ENCODE peak calls at places on chromosomes 7 and 10, in six cellular contexts. C is OCI-LY7; U is adrenal gland; Q is naive thymus-derived CD8-positive, alpha-beta T cell; P is HFFc6; X is NCI-H82. E is an unnamed sample.

GRCh38 chr10:132390455-132391371 is 6.3 kb upstream of the PWWP2B start:
- DNase-seq in C (no peak), U (peak), Q (no peak), P (no peak), X (no peak), E (no peak)

GRCh38 chr10:116182426-116182825 is 90.6 kb downstream of the GFRA1 start:
- DNase-seq in C (no peak), U (no peak), Q (no peak), P (no peak), X (no peak), E (no peak)

GRCh38 chr10:16964571-16965241 is 147.5 kb upstream of the RSU1 start:
- DNase-seq in C (no peak), U (no peak), Q (no peak), P (no peak), X (peak), E (no peak)

GRCh38 chr7:95375591-95376294 is 20.4 kb downstream of the PON3 start:
- DNase-seq in C (no peak), U (no peak), Q (no peak), P (no peak), X (no peak), E (no peak)

GRCh38 chr10:9253121-9253520 is 1198.6 kb downstream of the GATA3 start:
- DNase-seq in C (no peak), U (no peak), Q (no peak), P (peak), X (peak), E (no peak)

GRCh38 chr7:50697686-50698085 is 85.0 kb downstream of the GRB10 start:
- DNase-seq in C (no peak), U (no peak), Q (no peak), P (no peak), X (peak), E (no peak)

GRCh38 chr7:1567893-1568292 is 1.9 kb downstream of the PSMG3 start:
- DNase-seq in C (no peak), U (no peak), Q (no peak), P (no peak), X (no peak), E (no peak)

GRCh38 chr10:12868229-12868628 is 133.3 kb downstream of the CCDC3 start:
- DNase-seq in C (no peak), U (no peak), Q (no peak), P (no peak), X (no peak), E (no peak)

GRCh38 chr10:63573068-63573697 is 52.0 kb downstream of the REEP3 start:
- DNase-seq in C (no peak), U (no peak), Q (no peak), P (peak), X (no peak), E (no peak)

GRCh38 chr7:97001656-97002554 is 3.4 kb upstream of the DLX6 start:
- DNase-seq in C (no peak), U (no peak), Q (no peak), P (no peak), X (no peak), E (no peak)

GRCh38 chr10:10475812-10476211 is 541.9 kb upstream of the CELF2 start:
- DNase-seq in C (no peak), U (no peak), Q (no peak), P (no peak), X (no peak), E (no peak)

GRCh38 chr10:93757766-93758509 is at the start of gene LGI1:
- DNase-seq in C (no peak), U (no peak), Q (no peak), P (no peak), X (no peak), E (no peak)

GRCh38 chr7:1981201-1981877 is 251.4 kb downstream of the MAD1L1 start:
- DNase-seq in C (no peak), U (no peak), Q (no peak), P (no peak), X (no peak), E (no peak)

GRCh38 chr7:107721286-107721685 is 22.7 kb upstream of the CBLL1 start:
- DNase-seq in C (no peak), U (no peak), Q (no peak), P (no peak), X (no peak), E (no peak)

GRCh38 chr10:8840356-8840755 is 785.9 kb downstream of the GATA3 start:
- DNase-seq in C (no peak), U (no peak), Q (no peak), P (no peak), X (no peak), E (no peak)

GRCh38 chr10:128945398-128945797 is 521.6 kb upstream of the MGMT start:
- DNase-seq in C (no peak), U (no peak), Q (no peak), P (no peak), X (no peak), E (no peak)

GRCh38 chr10:29877798-29878491 is 181.4 kb downstream of the JCAD start:
- DNase-seq in C (no peak), U (peak), Q (no peak), P (no peak), X (no peak), E (peak)

GRCh38 chr10:129334326-129334725 is 132.7 kb upstream of the MGMT start:
- DNase-seq in C (no peak), U (no peak), Q (no peak), P (no peak), X (no peak), E (no peak)

GRCh38 chr10:47165711-47166404 is 134.1 kb upstream of the GDF10 start:
- DNase-seq in C (no peak), U (peak), Q (peak), P (peak), X (no peak), E (peak)

GRCh38 chr10:119221201-119221600 is 13.8 kb downstream of the GRK5 start:
- DNase-seq in C (no peak), U (no peak), Q (no peak), P (no peak), X (no peak), E (no peak)

GRCh38 chr10:54681136-54681535 is 119.9 kb downstream of the PCDH15 start:
- DNase-seq in C (no peak), U (no peak), Q (no peak), P (no peak), X (no peak), E (no peak)

GRCh38 chr7:140512317-140513000 is 33.2 kb upstream of the MKRN1 start:
- DNase-seq in C (no peak), U (peak), Q (no peak), P (no peak), X (peak), E (peak)

GRCh38 chr10:133400624-133401424 is 6.9 kb downstream of the MTG1 start:
- DNase-seq in C (no peak), U (peak), Q (no peak), P (no peak), X (no peak), E (no peak)

GRCh38 chr10:27914888-27915287 is 84.0 kb downstream of the ODAD2 start:
- DNase-seq in C (no peak), U (no peak), Q (no peak), P (no peak), X (no peak), E (no peak)

GRCh38 chr7:139571651-139572050 is 48.2 kb downstream of the CLEC2L start:
- DNase-seq in C (no peak), U (no peak), Q (no peak), P (no peak), X (no peak), E (no peak)

GRCh38 chr10:66836057-66836456 is 89.8 kb upstream of the LRRTM3 start:
- DNase-seq in C (no peak), U (no peak), Q (no peak), P (peak), X (no peak), E (no peak)

GRCh38 chr7:149752646-149753045 is 20.7 kb downstream of the ZNF467 start:
- DNase-seq in C (no peak), U (no peak), Q (no peak), P (no peak), X (no peak), E (no peak)

GRCh38 chr10:68301790-68302502 is 29.9 kb upstream of the HNRNPH3 start:
- DNase-seq in C (peak), U (no peak), Q (no peak), P (peak), X (peak), E (no peak)

GRCh38 chr7:21636694-21637093 is 93.9 kb downstream of the DNAH11 start:
- DNase-seq in C (no peak), U (no peak), Q (no peak), P (no peak), X (no peak), E (no peak)

GRCh38 chr7:106423111-106423510 is 138.3 kb upstream of the NAMPT start:
- DNase-seq in C (no peak), U (no peak), Q (no peak), P (no peak), X (no peak), E (no peak)